ENCODE peak calls at places on chromosomes 13 and 19, in ten cellular contexts. X is left lung; A is HEK293T; K is KBM-7; V is left colon; T is NCI-H82; D is stimulated activated CD8-positive, alpha-beta memory T cell treated with anti-CD3 and anti-CD28 coated beads, Interleukin-2, amount 100 ng/mL, for 1 hour; F is HuH-7.5; U is sigmoid colon; S is colonic mucosa. Q is an unnamed sample.

GRCh38 chr13:100356889-100357288 is 231.7 kb downstream of the GGACT start:
- DNase-seq in S (no peak), U (no peak), K (no peak), T (no peak), X (no peak), D (no peak), A (no peak), V (no peak), F (no peak), Q (no peak)

GRCh38 chr19:46784262-46785053 is 3.9 kb downstream of the SLC1A5 start:
- DNase-seq in D (no peak), X (peak; percentile 88), K (peak; percentile 96), A (peak; percentile 78), U (peak; percentile 86), V (peak; percentile 84), T (peak; percentile 85), S (peak; percentile 92), F (peak; percentile 91), Q (peak; percentile 92)

GRCh38 chr13:31588923-31589322 is 150.4 kb upstream of the RXFP2 start:
- DNase-seq in K (no peak), S (peak; percentile 22), A (no peak), X (no peak), U (no peak), T (peak; percentile 91), D (no peak), F (no peak), V (no peak), Q (no peak)

GRCh38 chr19:12676384-12676792 is 5.3 kb downstream of the DHPS start:
- DNase-seq in A (peak; percentile 79), D (peak; percentile 72), V (peak; percentile 88), F (peak; percentile 94), S (peak; percentile 91), K (peak; percentile 80), X (peak; percentile 83), T (peak; percentile 95), U (peak; percentile 89), Q (peak; percentile 99)

GRCh38 chr19:47779524-47780214 is 1.2 kb downstream of the SELENOW start:
- DNase-seq in K (no peak), T (no peak), F (no peak), D (no peak), V (peak; percentile 51), X (peak; percentile 60), U (peak; percentile 90), A (no peak), S (peak; percentile 53), Q (no peak)

GRCh38 chr13:107025991-107026390 is 458.1 kb upstream of the ARGLU1 start:
- DNase-seq in F (no peak), V (no peak), A (no peak), S (no peak), U (no peak), T (no peak), D (no peak), X (no peak), K (no peak), Q (no peak)

GRCh38 chr13:50275392-50276063 is 260.3 kb downstream of the KCNRG start:
- DNase-seq in U (no peak), T (no peak), S (no peak), D (no peak), A (no peak), X (no peak), K (no peak), F (no peak), V (no peak), Q (no peak)

GRCh38 chr19:14505488-14506239 is 9.7 kb upstream of the GIPC1 start:
- DNase-seq in D (peak; percentile 55), A (peak; percentile 90), X (peak; percentile 69), K (peak; percentile 71), U (no peak), F (peak; percentile 67), S (peak; percentile 83), V (peak; percentile 66), T (peak; percentile 84), Q (peak; percentile 95)

GRCh38 chr19:11384778-11385129 is 640 bp upstream of the EPOR start:
- DNase-seq in U (no peak), K (no peak), A (no peak), V (no peak), S (no peak), D (no peak), T (no peak), F (no peak), X (no peak), Q (no peak)

GRCh38 chr13:31045621-31046081 is 113.2 kb downstream of the TEX26 start:
- DNase-seq in A (no peak), X (peak; percentile 88), U (peak; percentile 70), S (peak; percentile 86), D (peak; percentile 69), K (peak; percentile 50), F (no peak), T (no peak), V (peak; percentile 77), Q (peak; percentile 58)

GRCh38 chr19:6023936-6024335 is 46.0 kb upstream of the RANBP3 start:
- DNase-seq in A (no peak), S (no peak), D (no peak), V (no peak), T (no peak), K (no peak), U (peak; percentile 32), F (no peak), X (peak; percentile 25), Q (no peak)

GRCh38 chr19:13120817-13121216 is 2.8 kb downstream of the NACC1 start:
- DNase-seq in V (no peak), S (no peak), D (no peak), U (no peak), T (no peak), A (no peak), F (no peak), K (no peak), X (no peak), Q (peak; percentile 62)

GRCh38 chr19:54727562-54727961 is 3.3 kb downstream of the KIR3DL3 start:
- DNase-seq in F (no peak), X (no peak), T (no peak), V (no peak), A (no peak), U (no peak), S (no peak), K (no peak), D (no peak), Q (no peak)

GRCh38 chr13:47237571-47237970 is 340.7 kb upstream of the HTR2A start:
- DNase-seq in U (no peak), A (no peak), S (no peak), K (no peak), V (no peak), T (no peak), F (no peak), X (no peak), D (no peak), Q (no peak)

GRCh38 chr13:99978781-99979452 is 2.7 kb upstream of the ZIC2 start:
- DNase-seq in A (no peak), X (no peak), V (no peak), F (no peak), S (peak; percentile 24), U (no peak), D (no peak), K (peak; percentile 34), T (peak; percentile 48), Q (peak; percentile 94)

GRCh38 chr13:59906413-59907027 is 257.2 kb downstream of the DIAPH3 start:
- DNase-seq in T (peak; percentile 54), V (no peak), U (no peak), A (peak; percentile 11), D (no peak), S (no peak), X (no peak), F (no peak), K (peak; percentile 11), Q (no peak)

GRCh38 chr19:27618006-27618405 is 1594.9 kb downstream of the UQCRFS1 start:
- DNase-seq in A (no peak), K (no peak), V (no peak), U (no peak), S (no peak), X (no peak), D (no peak), T (no peak), F (no peak), Q (no peak)

GRCh38 chr19:38266981-38267597 is 2.7 kb downstream of the SPINT2 start:
- DNase-seq in V (peak; percentile 60), X (no peak), T (no peak), K (no peak), S (peak; percentile 70), D (no peak), A (no peak), U (no peak), F (peak; percentile 52), Q (no peak)

Q was measured in endodermal cell.